ENCODE peak calls at places on chromosomes 13 and 19, in ten cellular contexts. M is aorta; U is tibial nerve; Z is psoas muscle; F is uterus; D is right lobe of liver; E is left lung; X is HepG2; G is CD8-positive, alpha-beta memory T cell; H is kidney epithelial cell. I is an unnamed sample. For H3K27me3 and H3K36me3, the result is how much of the 10 kb centered on the place peaks cover.

GRCh38 chr13:32587774-32588165 is 1.5 kb downstream of the PDS5B start:
- DNase-seq in M (no peak), U (no peak), Z (no peak), F (no peak), D (no peak), E (no peak), X (peak), G (no peak), H (no peak), I (no peak)

GRCh38 chr13:40233731-40234195 is 432.7 kb downstream of the FOXO1 start:
- DNase-seq in M (no peak), U (no peak), Z (peak), F (peak), D (no peak), E (no peak), X (no peak), G (no peak), H (no peak), I (no peak)

GRCh38 chr13:69935043-69935442 is 172.6 kb upstream of the ATXN8OS start:
- DNase-seq in M (no peak), U (no peak), Z (no peak), F (no peak), D (no peak), E (no peak), X (peak), G (no peak), H (no peak), I (no peak)

GRCh38 chr13:102708991-102709390 is 14.1 kb upstream of the METTL21C start:
- DNase-seq in M (no peak), U (no peak), Z (no peak), F (no peak), D (no peak), E (no peak), X (no peak), G (no peak), H (no peak), I (no peak)

GRCh38 chr19:51364200-51365106 is 1.7 kb downstream of the ETFB start:
- DNase-seq in M (no peak), U (no peak), Z (no peak), F (no peak), D (peak), E (no peak), X (peak), G (no peak), H (no peak), I (no peak)

GRCh38 chr13:37306778-37307544 is 201.5 kb upstream of the CSNK1A1L start:
- DNase-seq in M (no peak), U (no peak), Z (no peak), F (no peak), D (no peak), E (no peak), X (no peak), G (no peak), H (peak), I (no peak)

GRCh38 chr19:19740755-19741154 is 7.8 kb upstream of the ZNF14 start:
- DNase-seq in M (no peak), U (no peak), Z (no peak), F (no peak), D (no peak), E (peak), X (no peak), G (no peak), H (no peak), I (peak)

GRCh38 chr13:31069808-31070544 is 91.7 kb downstream of the HSPH1 start:
- DNase-seq in M (no peak), U (no peak), Z (no peak), F (no peak), D (no peak), E (no peak), X (no peak), G (no peak), H (no peak), I (no peak)

GRCh38 chr19:52453324-52454094 is at the start of gene ZNF578:
- DNase-seq in M (peak), U (peak), Z (peak), F (peak), D (peak), E (peak), X (no peak), G (peak), H (peak), I (peak)

GRCh38 chr19:56594446-56594782 is 688 bp upstream of the ZNF71 start:
- DNase-seq in M (no peak), U (no peak), Z (no peak), F (no peak), D (no peak), E (no peak), X (no peak), G (no peak), H (no peak), I (no peak)

GRCh38 chr13:97944396-97945029 is 9.0 kb upstream of the IPO5 start:
- DNase-seq in M (no peak), U (no peak), Z (no peak), F (no peak), D (no peak), E (no peak), X (no peak), G (no peak), H (no peak), I (no peak)

GRCh38 chr13:40072663-40073120 is 417.2 kb downstream of the COG6 start:
- DNase-seq in M (no peak), U (no peak), Z (no peak), F (no peak), D (peak), E (no peak), X (peak), G (no peak), H (no peak), I (no peak)

GRCh38 chr19:372306-372890 is 27.8 kb upstream of the MIER2 start:
- DNase-seq in M (peak), U (no peak), Z (peak), F (no peak), D (no peak), E (no peak), X (no peak), G (no peak), H (no peak), I (no peak)

GRCh38 chr13:31227870-31228269 is 28.1 kb downstream of the B3GLCT start:
- DNase-seq in M (no peak), U (no peak), Z (no peak), F (no peak), D (no peak), E (no peak), X (no peak), G (no peak), H (no peak), I (no peak)

GRCh38 chr19:56958428-56958827 is 117.9 kb upstream of the PEG3 start:
- DNase-seq in M (no peak), U (no peak), Z (no peak), F (no peak), D (no peak), E (no peak), X (no peak), G (no peak), H (no peak), I (no peak)

GRCh38 chr13:73079359-73079758 is 20.6 kb downstream of the KLF5 start:
- DNase-seq in M (no peak), U (no peak), Z (no peak), F (no peak), D (no peak), E (no peak), X (no peak), G (no peak), H (no peak), I (no peak)

GRCh38 chr13:43441464-43441863 is 345.3 kb downstream of the ENOX1 start:
- DNase-seq in M (no peak), U (no peak), Z (no peak), F (no peak), D (no peak), E (no peak), X (no peak), G (no peak), H (no peak), I (no peak)

GRCh38 chr19:40191836-40192646 is 815 bp downstream of the MAP3K10 start:
- DNase-seq in M (no peak), U (no peak), Z (peak), F (no peak), D (peak), E (peak), X (no peak), G (peak), H (no peak), I (peak)

GRCh38 chr13:95349267-95349666 is 48.0 kb upstream of the ABCC4 start:
- DNase-seq in M (no peak), U (no peak), Z (no peak), F (no peak), D (no peak), E (no peak), X (no peak), G (no peak), H (no peak), I (no peak)

GRCh38 chr19:47284324-47284899 is 9.7 kb downstream of the INAFM1 start:
- DNase-seq in M (no peak), U (no peak), Z (no peak), F (peak), D (no peak), E (no peak), X (peak), G (peak), H (no peak), I (peak)

GRCh38 chr19:45613926-45614725 is 12.1 kb upstream of the GPR4 start:
- DNase-seq in M (no peak), U (no peak), Z (no peak), F (peak), D (no peak), E (no peak), X (no peak), G (no peak), H (peak), I (no peak)

GRCh38 chr13:30681489-30682242 is 53.7 kb upstream of the ALOX5AP start:
- DNase-seq in M (no peak), U (no peak), Z (no peak), F (peak), D (no peak), E (no peak), X (no peak), G (no peak), H (no peak), I (no peak)

GRCh38 chr13:97369269-97369893 is 64.6 kb upstream of the RAP2A start:
- DNase-seq in M (no peak), U (no peak), Z (no peak), F (no peak), D (no peak), E (no peak), X (no peak), G (no peak), H (no peak), I (no peak)

GRCh38 chr19:5480427-5480836 is 25.2 kb downstream of the ZNRF4 start:
- DNase-seq in M (no peak), U (no peak), Z (peak), F (no peak), D (no peak), E (no peak), X (peak), G (no peak), H (no peak), I (peak)

GRCh38 chr13:32323912-32324311 is 8.6 kb downstream of the BRCA2 start:
- DNase-seq in M (no peak), U (no peak), Z (no peak), F (no peak), D (no peak), E (no peak), X (no peak), G (no peak), H (no peak), I (no peak)

GRCh38 chr19:29683009-29683408 is 17.7 kb downstream of the PLEKHF1 start:
- DNase-seq in M (peak), U (no peak), Z (no peak), F (no peak), D (no peak), E (no peak), X (peak), G (no peak), H (no peak), I (peak)

GRCh38 chr13:33150662-33151061 is 134.4 kb downstream of the KL start:
- DNase-seq in M (no peak), U (no peak), Z (no peak), F (no peak), D (no peak), E (no peak), X (no peak), G (no peak), H (no peak), I (no peak)

GRCh38 chr19:11737964-11738745 is 591 bp downstream of the ZNF823 start:
- DNase-seq in M (peak), U (peak), Z (peak), F (peak), D (peak), E (peak), X (peak), G (peak), H (no peak), I (peak)

GRCh38 chr13:97068146-97068545 is 73.9 kb upstream of the OXGR1 start:
- DNase-seq in M (no peak), U (no peak), Z (no peak), F (no peak), D (no peak), E (no peak), X (no peak), G (no peak), H (no peak), I (peak)

GRCh38 chr13:69591437-69591836 is 516.2 kb upstream of the ATXN8OS start:
- DNase-seq in M (no peak), U (no peak), Z (no peak), F (no peak), D (no peak), E (no peak), X (no peak), G (no peak), H (no peak), I (no peak)

GRCh38 chr13:64529874-64530485 is 2700.2 kb downstream of the PCDH9 start:
- DNase-seq in M (no peak), U (no peak), Z (no peak), F (no peak), D (no peak), E (no peak), X (peak), G (no peak), H (no peak), I (peak)

GRCh38 chr13:110311721-110312668 is 4.9 kb downstream of the COL4A2 start:
- DNase-seq in M (no peak), U (no peak), Z (no peak), F (no peak), D (no peak), E (peak), X (no peak), G (no peak), H (no peak), I (no peak)
- H3K4me3 ChIP-seq in M (peak), U (peak), Z (peak), F (peak), D (no peak), E (peak), X (no peak), G (no peak), H (peak), I (no peak)

GRCh38 chr19:1770866-1771576 is 17.7 kb downstream of the ONECUT3 start:
- DNase-seq in M (no peak), U (no peak), Z (no peak), F (no peak), D (no peak), E (no peak), X (no peak), G (no peak), H (no peak), I (no peak)
- H3K27me3 ChIP-seq in M (under half), U (under half), Z (under half), F (under half), D (under half), E (half or more), X (under half), G (half or more), H (half or more), I (half or more)

GRCh38 chr13:28429096-28429495 is 65.8 kb downstream of the FLT1 start:
- DNase-seq in M (no peak), U (no peak), Z (no peak), F (no peak), D (no peak), E (no peak), X (no peak), G (no peak), H (no peak), I (no peak)

GRCh38 chr13:28429685-28430290 is 65.1 kb downstream of the FLT1 start:
- DNase-seq in M (no peak), U (no peak), Z (no peak), F (no peak), D (no peak), E (no peak), X (no peak), G (no peak), H (no peak), I (peak)

GRCh38 chr13:28423010-28423409 is 71.9 kb downstream of the FLT1 start:
- DNase-seq in M (peak), U (peak), Z (peak), F (no peak), D (peak), E (peak), X (no peak), G (no peak), H (no peak), I (no peak)

GRCh38 chr13:28421674-28422410 is 73.1 kb downstream of the FLT1 start:
- DNase-seq in M (no peak), U (no peak), Z (no peak), F (no peak), D (no peak), E (no peak), X (no peak), G (no peak), H (no peak), I (no peak)

GRCh38 chr13:28425796-28426195 is 69.1 kb downstream of the FLT1 start:
- DNase-seq in M (no peak), U (no peak), Z (no peak), F (no peak), D (no peak), E (no peak), X (no peak), G (no peak), H (no peak), I (no peak)
- H3K36me3 ChIP-seq in M (under half), U (under half), Z (under half), F (under half), D (under half), E (under half), X (under half), G (under half), H (under half), I (under half)

GRCh38 chr13:46968450-46968849 is 71.6 kb upstream of the HTR2A start:
- DNase-seq in M (no peak), U (no peak), Z (no peak), F (no peak), D (no peak), E (no peak), X (no peak), G (no peak), H (no peak), I (no peak)
- H3K4me3 ChIP-seq in M (no peak), U (no peak), Z (no peak), F (no peak), D (no peak), E (no peak), X (no peak), G (no peak), H (no peak), I (no peak)

GRCh38 chr13:112057434-112057735 is 9.6 kb upstream of the SOX1 start:
- DNase-seq in M (no peak), U (no peak), Z (no peak), F (no peak), D (no peak), E (no peak), X (no peak), G (no peak), H (no peak), I (no peak)
- H3K27me3 ChIP-seq in M (under half), U (under half), Z (under half), F (under half), D (under half), E (half or more), X (under half), G (under half), H (half or more), I (half or more)

DNA sequence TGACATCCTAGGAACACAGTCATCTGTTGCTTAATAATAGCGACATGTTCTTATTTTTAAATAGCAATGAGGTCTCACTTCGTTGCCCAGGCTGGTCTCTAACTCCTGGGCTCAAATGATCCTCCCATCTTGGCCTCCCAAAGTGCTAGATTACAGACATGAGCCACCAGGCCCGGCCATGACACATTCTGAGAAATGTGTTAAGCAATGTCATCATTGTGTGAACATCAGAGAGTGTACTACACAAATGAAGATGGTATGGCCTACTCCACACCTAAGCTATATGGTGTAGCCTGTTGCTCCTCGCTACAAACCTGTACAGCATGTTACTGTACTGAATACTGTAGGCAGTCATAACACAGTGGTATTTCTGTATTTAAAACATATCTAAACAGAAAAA is 24.6 kb upstream of the GARRE1 start:
- DNase-seq in M (no peak), U (no peak), Z (no peak), F (no peak), D (no peak), E (no peak), X (no peak), G (no peak), H (no peak), I (no peak)
- H3K36me3 ChIP-seq in M (under half), U (half or more), Z (under half), F (under half), D (under half), E (under half), X (under half), G (under half), H (under half), I (under half)

GRCh38 chr13:21232599-21232998 is 56.1 kb downstream of the MRPL57 start:
- DNase-seq in M (no peak), U (no peak), Z (no peak), F (no peak), D (no peak), E (no peak), X (no peak), G (no peak), H (no peak), I (no peak)
- H3K4me3 ChIP-seq in M (no peak), U (no peak), Z (peak), F (peak), D (no peak), E (no peak), X (no peak), G (no peak), H (no peak), I (no peak)

DNA sequence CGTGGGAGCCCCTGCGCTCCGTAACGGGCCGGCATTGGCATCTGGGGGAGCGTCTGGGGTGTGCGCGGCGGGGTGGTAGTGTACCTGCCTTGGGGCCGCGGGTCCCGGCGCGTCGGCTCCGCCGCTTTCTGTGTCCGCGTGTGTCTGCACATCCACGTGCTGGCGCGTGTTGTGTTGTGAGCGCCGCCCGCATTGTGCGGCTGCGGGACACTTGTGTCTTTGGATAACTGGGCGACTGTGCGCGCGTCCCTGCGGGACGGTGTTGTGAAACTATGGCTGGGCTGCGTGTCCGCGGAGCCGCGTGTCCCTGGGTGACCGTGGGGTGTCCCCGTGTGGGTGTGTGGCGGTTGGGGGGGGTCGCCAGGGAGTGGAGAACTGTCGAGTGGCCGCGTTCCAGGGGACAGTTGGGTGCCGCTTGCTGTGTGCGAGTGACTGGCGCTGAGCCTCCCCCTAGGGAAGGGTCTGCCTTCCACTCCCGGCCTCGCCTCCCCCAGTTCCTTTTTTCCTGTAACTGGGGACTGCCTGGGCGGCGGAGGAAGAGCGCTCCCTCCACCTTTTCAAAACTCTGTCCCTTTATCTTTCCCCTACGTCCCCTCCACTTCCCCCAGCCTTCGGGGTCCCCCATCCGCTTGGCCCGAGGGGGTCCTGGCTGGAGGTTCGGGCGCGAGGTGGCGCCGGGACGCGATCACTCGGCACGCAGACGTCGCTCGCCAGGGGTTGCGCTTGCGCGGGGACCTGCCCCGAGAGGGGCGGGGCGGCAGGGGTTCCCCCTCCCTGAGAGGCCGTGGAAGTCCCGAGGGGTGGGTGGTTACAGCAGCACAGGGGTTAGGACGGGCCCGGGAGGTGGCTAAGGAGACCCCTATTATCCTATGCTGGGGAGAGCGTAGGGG is 5.6 kb upstream of the NFIC start:
- DNase-seq in M (peak), U (peak), Z (peak), F (peak), D (peak), E (peak), X (no peak), G (peak), H (no peak), I (peak)
- H3K27me3 ChIP-seq in M (under half), U (under half), Z (under half), F (under half), D (under half), E (under half), X (under half), G (under half), H (under half), I (half or more)

DNA sequence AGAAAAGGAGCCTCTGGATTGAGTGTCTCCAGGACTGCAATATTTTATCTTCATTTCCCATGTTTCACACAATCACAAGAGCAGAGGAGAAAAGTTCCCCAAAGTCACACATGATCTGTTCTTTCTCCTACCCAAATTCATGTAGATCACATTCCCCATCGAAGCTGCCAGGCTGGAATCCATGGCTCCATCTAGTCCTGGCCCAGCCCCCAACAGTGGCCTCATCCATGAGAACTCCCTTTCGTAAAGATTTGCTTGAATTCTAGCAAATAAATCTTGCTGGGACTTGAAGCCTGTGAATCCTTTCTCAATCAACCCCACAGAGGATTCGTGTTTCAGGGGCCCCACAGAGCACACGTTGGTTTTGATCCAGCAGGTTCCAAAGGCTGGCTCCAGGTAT is 109.5 kb downstream of the COL4A1 start:
- DNase-seq in M (no peak), U (no peak), Z (no peak), F (no peak), D (no peak), E (no peak), X (no peak), G (no peak), H (no peak), I (no peak)
- H3K36me3 ChIP-seq in M (under half), U (half or more), Z (under half), F (under half), D (under half), E (under half), X (under half), G (under half), H (under half), I (under half)

I was measured in H7.